ENCODE peak calls at places on chromosomes 2 and 18, in five cellular contexts. One of them, this sample, is unnamed.

GRCh38 chr2:127576433-127577207 is 41.1 kb downstream of the MYO7B start:
- DNase-seq in RWPE1: peak; percentile 48
- DNase-seq in mucosa of gallbladder: peak; percentile 32
- DNase-seq in psoas muscle: peak; percentile 87
- DNase-seq in H54: no peak
- DNase-seq in this sample: peak; percentile 78

GRCh38 chr2:96156011-96156820 is 11.0 kb upstream of the DUSP2 start:
- DNase-seq in H54: no peak
- DNase-seq in RWPE1: no peak
- DNase-seq in psoas muscle: no peak
- DNase-seq in mucosa of gallbladder: no peak
- DNase-seq in this sample: peak; percentile 10

GRCh38 chr2:239689985-239690384 is 289.2 kb upstream of the HDAC4 start:
- DNase-seq in psoas muscle: no peak
- DNase-seq in RWPE1: no peak
- DNase-seq in H54: no peak
- DNase-seq in mucosa of gallbladder: no peak
- DNase-seq in this sample: no peak

GRCh38 chr2:1956520-1957289 is 212.4 kb upstream of the PXDN start:
- DNase-seq in mucosa of gallbladder: no peak
- DNase-seq in H54: no peak
- DNase-seq in psoas muscle: no peak
- DNase-seq in RWPE1: no peak
- DNase-seq in this sample: no peak

GRCh38 chr2:85158559-85159273 is 25.5 kb downstream of the TCF7L1 start:
- DNase-seq in H54: no peak
- DNase-seq in RWPE1: no peak
- DNase-seq in psoas muscle: no peak
- DNase-seq in mucosa of gallbladder: no peak
- DNase-seq in this sample: no peak

GRCh38 chr2:181419124-181419855 is 37.9 kb upstream of the ITGA4 start:
- DNase-seq in psoas muscle: no peak
- DNase-seq in H54: no peak
- DNase-seq in mucosa of gallbladder: no peak
- DNase-seq in RWPE1: no peak
- DNase-seq in this sample: no peak

GRCh38 chr18:30903566-30903965 is 139.0 kb downstream of the DSC3 start:
- DNase-seq in mucosa of gallbladder: no peak
- DNase-seq in RWPE1: peak; percentile 52
- DNase-seq in psoas muscle: no peak
- DNase-seq in H54: no peak
- DNase-seq in this sample: no peak

GRCh38 chr18:44729631-44730101 is 49.0 kb downstream of the SETBP1 start:
- DNase-seq in psoas muscle: no peak
- DNase-seq in H54: no peak
- DNase-seq in RWPE1: no peak
- DNase-seq in mucosa of gallbladder: no peak
- DNase-seq in this sample: no peak

GRCh38 chr2:10377052-10377746 is 70.9 kb downstream of the ODC1 start:
- DNase-seq in mucosa of gallbladder: no peak
- DNase-seq in psoas muscle: no peak
- DNase-seq in RWPE1: no peak
- DNase-seq in H54: no peak
- DNase-seq in this sample: no peak

GRCh38 chr18:40293311-40293710 is 1661.7 kb upstream of the PIK3C3 start:
- DNase-seq in H54: no peak
- DNase-seq in mucosa of gallbladder: no peak
- DNase-seq in RWPE1: no peak
- DNase-seq in psoas muscle: no peak
- DNase-seq in this sample: no peak

GRCh38 chr2:240126731-240127130 is 9.4 kb downstream of the COPS9 start:
- DNase-seq in RWPE1: no peak
- DNase-seq in H54: no peak
- DNase-seq in psoas muscle: no peak
- DNase-seq in mucosa of gallbladder: no peak
- DNase-seq in this sample: no peak

GRCh38 chr18:48077291-48077690 is 146.8 kb upstream of the SMAD2 start:
- DNase-seq in psoas muscle: no peak
- DNase-seq in H54: no peak
- DNase-seq in RWPE1: no peak
- DNase-seq in mucosa of gallbladder: no peak
- DNase-seq in this sample: no peak

GRCh38 chr2:163736433-163737168 is 793 bp upstream of the FIGN start:
- DNase-seq in RWPE1: peak; percentile 48
- DNase-seq in psoas muscle: peak; percentile 55
- DNase-seq in mucosa of gallbladder: no peak
- DNase-seq in H54: peak; percentile 31
- DNase-seq in this sample: peak; percentile 69

GRCh38 chr2:26585100-26585499 is 56.1 kb downstream of the CIB4 start:
- DNase-seq in H54: no peak
- DNase-seq in psoas muscle: no peak
- DNase-seq in mucosa of gallbladder: no peak
- DNase-seq in RWPE1: no peak
- DNase-seq in this sample: no peak

GRCh38 chr18:3983351-3983969 is 471.6 kb downstream of the DLGAP1 start:
- DNase-seq in H54: no peak
- DNase-seq in mucosa of gallbladder: no peak
- DNase-seq in psoas muscle: no peak
- DNase-seq in RWPE1: peak; percentile 72
- DNase-seq in this sample: no peak

GRCh38 chr2:40740419-40740818 is 288.5 kb upstream of the SLC8A1 start:
- DNase-seq in psoas muscle: no peak
- DNase-seq in mucosa of gallbladder: no peak
- DNase-seq in RWPE1: no peak
- DNase-seq in H54: no peak
- DNase-seq in this sample: no peak

GRCh38 chr2:64283641-64284371 is 139.6 kb upstream of the PELI1 start:
- DNase-seq in RWPE1: no peak
- DNase-seq in psoas muscle: no peak
- DNase-seq in mucosa of gallbladder: no peak
- DNase-seq in H54: no peak
- DNase-seq in this sample: no peak